ENCODE peak calls at places on chromosomes 1 and 21, in six cellular contexts. R, B, X, P, H and E are unnamed samples.

GRCh38 chr21:42466700-42467612 is 29.1 kb downstream of the RSPH1 start:
- DNase-seq in R (no peak), B (no peak), X (peak), P (no peak), H (peak), E (peak)

GRCh38 chr1:180286417-180286816 is 56.4 kb downstream of the LHX4 start:
- DNase-seq in R (no peak), B (no peak), X (no peak), P (no peak), H (no peak), E (no peak)

GRCh38 chr1:46527474-46528296 is 23.8 kb downstream of the KNCN start:
- DNase-seq in R (peak), B (peak), X (peak), P (peak), H (peak), E (peak)

GRCh38 chr1:205458777-205459566 is 3.1 kb upstream of the BLACAT1 start:
- DNase-seq in R (no peak), B (peak), X (no peak), P (no peak), H (peak), E (no peak)

GRCh38 chr21:42474982-42475381 is 21.0 kb downstream of the RSPH1 start:
- DNase-seq in R (no peak), B (no peak), X (peak), P (no peak), H (no peak), E (no peak)

GRCh38 chr1:195754874-195755273 is 853.4 kb downstream of the KCNT2 start:
- DNase-seq in R (no peak), B (no peak), X (no peak), P (no peak), H (no peak), E (no peak)

GRCh38 chr1:99820546-99820945 is 29.6 kb upstream of the AGL start:
- DNase-seq in R (no peak), B (no peak), X (no peak), P (no peak), H (no peak), E (no peak)

GRCh38 chr1:2481885-2482284 is 5.8 kb downstream of the PLCH2 start:
- DNase-seq in R (no peak), B (no peak), X (no peak), P (no peak), H (peak), E (no peak)

GRCh38 chr1:6962390-6962955 is 177.2 kb downstream of the CAMTA1 start:
- DNase-seq in R (no peak), B (peak), X (no peak), P (peak), H (no peak), E (no peak)

GRCh38 chr1:23177438-23178380 is 9.1 kb upstream of the LUZP1 start:
- DNase-seq in R (no peak), B (peak), X (peak), P (peak), H (peak), E (peak)
- TF ChIP-seq CTCF in R (peak), B (no peak), X (peak), P (peak), H (no peak), E (peak)

GRCh38 chr1:60311838-60312237 is 238.3 kb upstream of the C1orf87 start:
- DNase-seq in R (no peak), B (no peak), X (no peak), P (no peak), H (no peak), E (no peak)
- H3K4me3 ChIP-seq in R (no peak), B (no peak), X (no peak), P (no peak), H (no peak), E (no peak)

GRCh38 chr1:227938276-227938675 is 9.5 kb downstream of the WNT9A start:
- DNase-seq in R (no peak), B (no peak), X (peak), P (no peak), H (no peak), E (no peak)
- TF ChIP-seq CTCF in R (no peak), B (no peak), X (no peak), P (no peak), H (no peak), E (no peak)

GRCh38 chr1:115495603-115496002 is 146.2 kb upstream of the VANGL1 start:
- DNase-seq in R (no peak), B (no peak), X (no peak), P (no peak), H (no peak), E (no peak)
- H3K4me3 ChIP-seq in R (no peak), B (no peak), X (no peak), P (no peak), H (no peak), E (no peak)

GRCh38 chr1:169485427-169486280 is at the start of gene SLC19A2:
- DNase-seq in R (peak), B (peak), X (peak), P (peak), H (peak), E (peak)
- TF ChIP-seq CTCF in R (peak), B (no peak), X (peak), P (peak), H (peak), E (no peak)

GRCh38 chr21:44925027-44925755 is 4.5 kb upstream of the ITGB2 start:
- DNase-seq in R (no peak), B (no peak), X (no peak), P (no peak), H (peak), E (no peak)

GRCh38 chr21:44927587-44928461 is 7.1 kb upstream of the ITGB2 start:
- DNase-seq in R (peak), B (peak), X (peak), P (peak), H (peak), E (peak)

GRCh38 chr21:44927259-44927586 is 6.5 kb upstream of the ITGB2 start:
- DNase-seq in R (no peak), B (no peak), X (no peak), P (no peak), H (no peak), E (no peak)

GRCh38 chr21:44924611-44925010 is 3.9 kb upstream of the ITGB2 start:
- DNase-seq in R (no peak), B (no peak), X (no peak), P (no peak), H (no peak), E (no peak)

GRCh38 chr21:44926364-44927101 is 5.8 kb upstream of the ITGB2 start:
- DNase-seq in R (no peak), B (peak), X (peak), P (no peak), H (peak), E (no peak)
- H3K4me3 ChIP-seq in R (no peak), B (peak), X (no peak), P (no peak), H (no peak), E (no peak)

GRCh38 chr1:56149761-56150160 is 429.6 kb downstream of the PLPP3 start:
- DNase-seq in R (no peak), B (no peak), X (no peak), P (no peak), H (no peak), E (no peak)

GRCh38 chr1:56148466-56149193 is 430.7 kb downstream of the PLPP3 start:
- DNase-seq in R (no peak), B (no peak), X (no peak), P (no peak), H (peak), E (no peak)

GRCh38 chr1:56152635-56153034 is 426.7 kb downstream of the PLPP3 start:
- DNase-seq in R (no peak), B (no peak), X (no peak), P (no peak), H (no peak), E (no peak)

GRCh38 chr1:56151402-56151801 is 428.0 kb downstream of the PLPP3 start:
- DNase-seq in R (no peak), B (no peak), X (no peak), P (no peak), H (no peak), E (no peak)

DNA sequence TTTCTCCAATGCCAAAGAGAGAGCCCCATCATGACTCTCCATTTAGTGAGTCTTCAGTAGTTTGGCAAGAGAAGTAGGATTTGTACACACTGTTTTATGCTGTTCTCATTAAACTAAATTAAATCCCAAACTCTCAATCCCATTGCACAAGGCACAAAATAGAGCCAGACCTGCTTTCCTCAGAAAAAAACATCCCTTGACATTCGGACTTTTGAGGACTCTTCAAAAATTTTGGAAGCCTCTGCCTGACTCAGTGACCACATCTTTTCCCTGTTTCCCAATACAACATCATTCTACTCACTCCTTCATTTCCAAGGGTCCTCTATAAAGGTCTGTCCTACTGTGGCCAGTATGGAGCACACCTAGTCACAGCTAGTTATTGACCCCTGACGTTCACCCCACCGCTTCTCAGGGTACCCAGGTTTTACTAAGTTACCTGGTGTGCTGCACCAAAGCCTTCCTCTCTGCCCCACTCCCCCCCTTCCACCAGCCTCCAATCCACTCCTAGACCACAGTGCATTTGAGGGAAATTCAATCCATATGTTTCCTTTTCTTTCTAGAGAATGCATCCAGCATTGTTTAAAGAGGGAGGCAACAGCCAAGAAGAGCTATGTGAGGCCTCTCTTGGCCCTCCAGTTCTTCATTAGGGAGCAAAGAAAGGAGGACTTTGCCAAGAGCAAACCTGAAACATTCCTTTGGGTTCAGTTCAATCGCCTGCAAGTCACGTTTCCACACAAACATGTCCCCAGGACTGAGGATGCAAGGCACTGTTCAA is 428.7 kb downstream of the PLPP3 start:
- DNase-seq in R (no peak), B (no peak), X (no peak), P (no peak), H (no peak), E (no peak)
- TF ChIP-seq CTCF in R (no peak), B (no peak), X (no peak), P (no peak), H (no peak), E (no peak)